ENCODE peak calls at places on chromosomes 12 and 14, in ten cellular contexts. One of them, this sample, is unnamed.

GRCh38 chr14:35140718-35141581 is 18.6 kb downstream of the PRORP start:
- DNase-seq in NCI-H774: peak
- DNase-seq in glutamatergic neuron: no peak
- DNase-seq in non-pigmented ciliary epithelial cell: no peak
- DNase-seq in A549: no peak
- DNase-seq in NCI-H460: peak
- DNase-seq in NCI-H1105: no peak
- DNase-seq in NCI-H187 treated with DMSO at 0.1 percent for 48 hours: no peak
- DNase-seq in cardiac fibroblast: peak
- DNase-seq in stimulated activated CD4-positive, alpha-beta T cell treated with anti-CD3 and anti-CD28 coated beads, Interleukin-4, amount 100 ng/mL, for 4 hours: no peak
- DNase-seq in this sample: no peak

GRCh38 chr12:131362290-131363211 is 348.3 kb upstream of the SFSWAP start:
- DNase-seq in NCI-H774: no peak
- DNase-seq in glutamatergic neuron: no peak
- DNase-seq in non-pigmented ciliary epithelial cell: no peak
- DNase-seq in A549: no peak
- DNase-seq in NCI-H460: no peak
- DNase-seq in NCI-H1105: no peak
- DNase-seq in NCI-H187 treated with DMSO at 0.1 percent for 48 hours: no peak
- DNase-seq in cardiac fibroblast: no peak
- DNase-seq in stimulated activated CD4-positive, alpha-beta T cell treated with anti-CD3 and anti-CD28 coated beads, Interleukin-4, amount 100 ng/mL, for 4 hours: no peak
- DNase-seq in this sample: no peak

GRCh38 chr14:55731881-55732498 is 152.0 kb downstream of the KTN1 start:
- DNase-seq in NCI-H774: no peak
- DNase-seq in glutamatergic neuron: peak
- DNase-seq in non-pigmented ciliary epithelial cell: no peak
- DNase-seq in A549: no peak
- DNase-seq in NCI-H460: peak
- DNase-seq in NCI-H1105: no peak
- DNase-seq in NCI-H187 treated with DMSO at 0.1 percent for 48 hours: no peak
- DNase-seq in cardiac fibroblast: peak
- DNase-seq in stimulated activated CD4-positive, alpha-beta T cell treated with anti-CD3 and anti-CD28 coated beads, Interleukin-4, amount 100 ng/mL, for 4 hours: peak
- DNase-seq in this sample: peak

GRCh38 chr14:90979451-90979850 is 81.0 kb downstream of the RPS6KA5 start:
- DNase-seq in NCI-H774: no peak
- DNase-seq in glutamatergic neuron: no peak
- DNase-seq in non-pigmented ciliary epithelial cell: no peak
- DNase-seq in A549: no peak
- DNase-seq in NCI-H460: no peak
- DNase-seq in NCI-H1105: no peak
- DNase-seq in NCI-H187 treated with DMSO at 0.1 percent for 48 hours: no peak
- DNase-seq in cardiac fibroblast: no peak
- DNase-seq in stimulated activated CD4-positive, alpha-beta T cell treated with anti-CD3 and anti-CD28 coated beads, Interleukin-4, amount 100 ng/mL, for 4 hours: no peak
- DNase-seq in this sample: no peak

GRCh38 chr12:124420972-124421674 is 126.2 kb downstream of the RFLNA start:
- DNase-seq in NCI-H774: no peak
- DNase-seq in glutamatergic neuron: no peak
- DNase-seq in non-pigmented ciliary epithelial cell: no peak
- DNase-seq in A549: no peak
- DNase-seq in NCI-H460: no peak
- DNase-seq in NCI-H1105: no peak
- DNase-seq in NCI-H187 treated with DMSO at 0.1 percent for 48 hours: no peak
- DNase-seq in cardiac fibroblast: no peak
- DNase-seq in stimulated activated CD4-positive, alpha-beta T cell treated with anti-CD3 and anti-CD28 coated beads, Interleukin-4, amount 100 ng/mL, for 4 hours: no peak
- DNase-seq in this sample: no peak

GRCh38 chr12:16939871-16940306 is 333.9 kb upstream of the LMO3 start:
- DNase-seq in NCI-H774: no peak
- DNase-seq in glutamatergic neuron: peak
- DNase-seq in non-pigmented ciliary epithelial cell: peak
- DNase-seq in A549: peak
- DNase-seq in NCI-H460: peak
- DNase-seq in NCI-H1105: peak
- DNase-seq in NCI-H187 treated with DMSO at 0.1 percent for 48 hours: no peak
- DNase-seq in cardiac fibroblast: peak
- DNase-seq in stimulated activated CD4-positive, alpha-beta T cell treated with anti-CD3 and anti-CD28 coated beads, Interleukin-4, amount 100 ng/mL, for 4 hours: no peak
- DNase-seq in this sample: peak

GRCh38 chr14:103207404-103208072 is 84.3 kb downstream of the TNFAIP2 start:
- DNase-seq in NCI-H774: no peak
- DNase-seq in glutamatergic neuron: no peak
- DNase-seq in non-pigmented ciliary epithelial cell: no peak
- DNase-seq in A549: no peak
- DNase-seq in NCI-H460: no peak
- DNase-seq in NCI-H1105: no peak
- DNase-seq in NCI-H187 treated with DMSO at 0.1 percent for 48 hours: no peak
- DNase-seq in cardiac fibroblast: no peak
- DNase-seq in stimulated activated CD4-positive, alpha-beta T cell treated with anti-CD3 and anti-CD28 coated beads, Interleukin-4, amount 100 ng/mL, for 4 hours: no peak
- DNase-seq in this sample: no peak

GRCh38 chr12:26878661-26879119 is 45.7 kb upstream of the ITPR2 start:
- DNase-seq in NCI-H774: peak
- DNase-seq in glutamatergic neuron: peak
- DNase-seq in non-pigmented ciliary epithelial cell: no peak
- DNase-seq in A549: no peak
- DNase-seq in NCI-H460: no peak
- DNase-seq in NCI-H1105: peak
- DNase-seq in NCI-H187 treated with DMSO at 0.1 percent for 48 hours: peak
- DNase-seq in cardiac fibroblast: peak
- DNase-seq in stimulated activated CD4-positive, alpha-beta T cell treated with anti-CD3 and anti-CD28 coated beads, Interleukin-4, amount 100 ng/mL, for 4 hours: no peak
- DNase-seq in this sample: peak

GRCh38 chr12:49225551-49226166 is 36.8 kb upstream of the TUBA1A start:
- DNase-seq in NCI-H774: no peak
- DNase-seq in glutamatergic neuron: no peak
- DNase-seq in non-pigmented ciliary epithelial cell: no peak
- DNase-seq in A549: no peak
- DNase-seq in NCI-H460: no peak
- DNase-seq in NCI-H1105: no peak
- DNase-seq in NCI-H187 treated with DMSO at 0.1 percent for 48 hours: no peak
- DNase-seq in cardiac fibroblast: peak
- DNase-seq in stimulated activated CD4-positive, alpha-beta T cell treated with anti-CD3 and anti-CD28 coated beads, Interleukin-4, amount 100 ng/mL, for 4 hours: no peak
- DNase-seq in this sample: no peak

GRCh38 chr12:53938276-53939140 is at the start of gene HOXC13:
- DNase-seq in NCI-H774: peak
- DNase-seq in glutamatergic neuron: peak
- DNase-seq in non-pigmented ciliary epithelial cell: no peak
- DNase-seq in A549: peak
- DNase-seq in NCI-H460: peak
- DNase-seq in NCI-H1105: peak
- DNase-seq in NCI-H187 treated with DMSO at 0.1 percent for 48 hours: peak
- DNase-seq in cardiac fibroblast: peak
- DNase-seq in stimulated activated CD4-positive, alpha-beta T cell treated with anti-CD3 and anti-CD28 coated beads, Interleukin-4, amount 100 ng/mL, for 4 hours: peak
- DNase-seq in this sample: no peak

GRCh38 chr12:53968214-53969127 is 4.5 kb upstream of the HOXC11 start:
- DNase-seq in NCI-H774: no peak
- DNase-seq in glutamatergic neuron: no peak
- DNase-seq in non-pigmented ciliary epithelial cell: no peak
- DNase-seq in A549: no peak
- DNase-seq in NCI-H460: no peak
- DNase-seq in NCI-H1105: no peak
- DNase-seq in NCI-H187 treated with DMSO at 0.1 percent for 48 hours: no peak
- DNase-seq in cardiac fibroblast: no peak
- DNase-seq in stimulated activated CD4-positive, alpha-beta T cell treated with anti-CD3 and anti-CD28 coated beads, Interleukin-4, amount 100 ng/mL, for 4 hours: no peak
- DNase-seq in this sample: no peak

GRCh38 chr12:88958961-88959360 is 378.7 kb upstream of the KITLG start:
- DNase-seq in NCI-H774: peak
- DNase-seq in glutamatergic neuron: no peak
- DNase-seq in non-pigmented ciliary epithelial cell: no peak
- DNase-seq in A549: no peak
- DNase-seq in NCI-H460: no peak
- DNase-seq in NCI-H1105: peak
- DNase-seq in NCI-H187 treated with DMSO at 0.1 percent for 48 hours: peak
- DNase-seq in cardiac fibroblast: no peak
- DNase-seq in stimulated activated CD4-positive, alpha-beta T cell treated with anti-CD3 and anti-CD28 coated beads, Interleukin-4, amount 100 ng/mL, for 4 hours: no peak
- DNase-seq in this sample: no peak

GRCh38 chr14:90409209-90409730 is 12.4 kb downstream of the CALM1 start:
- DNase-seq in NCI-H774: no peak
- DNase-seq in glutamatergic neuron: no peak
- DNase-seq in non-pigmented ciliary epithelial cell: peak
- DNase-seq in A549: peak
- DNase-seq in NCI-H460: peak
- DNase-seq in NCI-H1105: no peak
- DNase-seq in NCI-H187 treated with DMSO at 0.1 percent for 48 hours: no peak
- DNase-seq in cardiac fibroblast: peak
- DNase-seq in stimulated activated CD4-positive, alpha-beta T cell treated with anti-CD3 and anti-CD28 coated beads, Interleukin-4, amount 100 ng/mL, for 4 hours: no peak
- DNase-seq in this sample: peak

GRCh38 chr14:59175404-59175803 is 13.1 kb upstream of the DAAM1 start:
- DNase-seq in NCI-H774: no peak
- DNase-seq in glutamatergic neuron: no peak
- DNase-seq in non-pigmented ciliary epithelial cell: no peak
- DNase-seq in A549: no peak
- DNase-seq in NCI-H460: no peak
- DNase-seq in NCI-H1105: no peak
- DNase-seq in NCI-H187 treated with DMSO at 0.1 percent for 48 hours: no peak
- DNase-seq in cardiac fibroblast: no peak
- DNase-seq in stimulated activated CD4-positive, alpha-beta T cell treated with anti-CD3 and anti-CD28 coated beads, Interleukin-4, amount 100 ng/mL, for 4 hours: no peak
- DNase-seq in this sample: no peak

GRCh38 chr12:49867580-49868341 is 24.9 kb upstream of the BCDIN3D start:
- DNase-seq in NCI-H774: no peak
- DNase-seq in glutamatergic neuron: no peak
- DNase-seq in non-pigmented ciliary epithelial cell: no peak
- DNase-seq in A549: no peak
- DNase-seq in NCI-H460: no peak
- DNase-seq in NCI-H1105: no peak
- DNase-seq in NCI-H187 treated with DMSO at 0.1 percent for 48 hours: no peak
- DNase-seq in cardiac fibroblast: peak
- DNase-seq in stimulated activated CD4-positive, alpha-beta T cell treated with anti-CD3 and anti-CD28 coated beads, Interleukin-4, amount 100 ng/mL, for 4 hours: no peak
- DNase-seq in this sample: no peak

GRCh38 chr12:9626291-9626690 is 18.6 kb upstream of the KLRB1 start:
- DNase-seq in NCI-H774: no peak
- DNase-seq in glutamatergic neuron: no peak
- DNase-seq in non-pigmented ciliary epithelial cell: no peak
- DNase-seq in A549: no peak
- DNase-seq in NCI-H460: no peak
- DNase-seq in NCI-H1105: no peak
- DNase-seq in NCI-H187 treated with DMSO at 0.1 percent for 48 hours: no peak
- DNase-seq in cardiac fibroblast: no peak
- DNase-seq in stimulated activated CD4-positive, alpha-beta T cell treated with anti-CD3 and anti-CD28 coated beads, Interleukin-4, amount 100 ng/mL, for 4 hours: no peak
- DNase-seq in this sample: no peak

GRCh38 chr14:61678966-61679365 is 16.3 kb upstream of the HIF1A start:
- DNase-seq in NCI-H774: no peak
- DNase-seq in glutamatergic neuron: peak
- DNase-seq in non-pigmented ciliary epithelial cell: no peak
- DNase-seq in A549: no peak
- DNase-seq in NCI-H460: no peak
- DNase-seq in NCI-H1105: no peak
- DNase-seq in NCI-H187 treated with DMSO at 0.1 percent for 48 hours: no peak
- DNase-seq in cardiac fibroblast: no peak
- DNase-seq in stimulated activated CD4-positive, alpha-beta T cell treated with anti-CD3 and anti-CD28 coated beads, Interleukin-4, amount 100 ng/mL, for 4 hours: no peak
- DNase-seq in this sample: no peak

GRCh38 chr12:124543591-124544310 is 23.7 kb downstream of the NCOR2 start:
- DNase-seq in NCI-H774: no peak
- DNase-seq in glutamatergic neuron: peak
- DNase-seq in non-pigmented ciliary epithelial cell: no peak
- DNase-seq in A549: no peak
- DNase-seq in NCI-H460: no peak
- DNase-seq in NCI-H1105: peak
- DNase-seq in NCI-H187 treated with DMSO at 0.1 percent for 48 hours: no peak
- DNase-seq in cardiac fibroblast: no peak
- DNase-seq in stimulated activated CD4-positive, alpha-beta T cell treated with anti-CD3 and anti-CD28 coated beads, Interleukin-4, amount 100 ng/mL, for 4 hours: no peak
- DNase-seq in this sample: no peak

GRCh38 chr14:104856157-104856868 is 8.8 kb upstream of the CEP170B start:
- DNase-seq in NCI-H774: no peak
- DNase-seq in glutamatergic neuron: no peak
- DNase-seq in non-pigmented ciliary epithelial cell: no peak
- DNase-seq in A549: no peak
- DNase-seq in NCI-H460: no peak
- DNase-seq in NCI-H1105: no peak
- DNase-seq in NCI-H187 treated with DMSO at 0.1 percent for 48 hours: no peak
- DNase-seq in cardiac fibroblast: no peak
- DNase-seq in stimulated activated CD4-positive, alpha-beta T cell treated with anti-CD3 and anti-CD28 coated beads, Interleukin-4, amount 100 ng/mL, for 4 hours: no peak
- DNase-seq in this sample: no peak

GRCh38 chr12:122813310-122813713 is 21.9 kb upstream of the HIP1R start:
- DNase-seq in NCI-H774: no peak
- DNase-seq in glutamatergic neuron: no peak
- DNase-seq in non-pigmented ciliary epithelial cell: no peak
- DNase-seq in A549: no peak
- DNase-seq in NCI-H460: no peak
- DNase-seq in NCI-H1105: no peak
- DNase-seq in NCI-H187 treated with DMSO at 0.1 percent for 48 hours: no peak
- DNase-seq in cardiac fibroblast: no peak
- DNase-seq in stimulated activated CD4-positive, alpha-beta T cell treated with anti-CD3 and anti-CD28 coated beads, Interleukin-4, amount 100 ng/mL, for 4 hours: no peak
- DNase-seq in this sample: no peak

GRCh38 chr12:66237505-66238175 is 48.6 kb downstream of the IRAK3 start:
- DNase-seq in NCI-H774: no peak
- DNase-seq in glutamatergic neuron: no peak
- DNase-seq in non-pigmented ciliary epithelial cell: no peak
- DNase-seq in A549: no peak
- DNase-seq in NCI-H460: no peak
- DNase-seq in NCI-H1105: no peak
- DNase-seq in NCI-H187 treated with DMSO at 0.1 percent for 48 hours: no peak
- DNase-seq in cardiac fibroblast: no peak
- DNase-seq in stimulated activated CD4-positive, alpha-beta T cell treated with anti-CD3 and anti-CD28 coated beads, Interleukin-4, amount 100 ng/mL, for 4 hours: no peak
- DNase-seq in this sample: no peak

GRCh38 chr12:132357623-132358186 is 28.3 kb upstream of the GALNT9 start:
- DNase-seq in NCI-H774: no peak
- DNase-seq in glutamatergic neuron: peak
- DNase-seq in non-pigmented ciliary epithelial cell: no peak
- DNase-seq in A549: no peak
- DNase-seq in NCI-H460: no peak
- DNase-seq in NCI-H1105: no peak
- DNase-seq in NCI-H187 treated with DMSO at 0.1 percent for 48 hours: no peak
- DNase-seq in cardiac fibroblast: no peak
- DNase-seq in stimulated activated CD4-positive, alpha-beta T cell treated with anti-CD3 and anti-CD28 coated beads, Interleukin-4, amount 100 ng/mL, for 4 hours: no peak
- DNase-seq in this sample: no peak

GRCh38 chr12:3597526-3598210 is 106.7 kb downstream of the PRMT8 start:
- DNase-seq in NCI-H774: no peak
- DNase-seq in glutamatergic neuron: no peak
- DNase-seq in non-pigmented ciliary epithelial cell: no peak
- DNase-seq in A549: no peak
- DNase-seq in NCI-H460: no peak
- DNase-seq in NCI-H1105: no peak
- DNase-seq in NCI-H187 treated with DMSO at 0.1 percent for 48 hours: no peak
- DNase-seq in cardiac fibroblast: no peak
- DNase-seq in stimulated activated CD4-positive, alpha-beta T cell treated with anti-CD3 and anti-CD28 coated beads, Interleukin-4, amount 100 ng/mL, for 4 hours: no peak
- DNase-seq in this sample: no peak

GRCh38 chr12:53122961-53123468 is 19.7 kb downstream of the SOAT2 start:
- DNase-seq in NCI-H774: no peak
- DNase-seq in glutamatergic neuron: no peak
- DNase-seq in non-pigmented ciliary epithelial cell: no peak
- DNase-seq in A549: no peak
- DNase-seq in NCI-H460: no peak
- DNase-seq in NCI-H1105: no peak
- DNase-seq in NCI-H187 treated with DMSO at 0.1 percent for 48 hours: no peak
- DNase-seq in cardiac fibroblast: peak
- DNase-seq in stimulated activated CD4-positive, alpha-beta T cell treated with anti-CD3 and anti-CD28 coated beads, Interleukin-4, amount 100 ng/mL, for 4 hours: no peak
- DNase-seq in this sample: no peak

GRCh38 chr12:70091021-70091521 is 152.2 kb upstream of the CNOT2 start:
- DNase-seq in NCI-H774: no peak
- DNase-seq in glutamatergic neuron: no peak
- DNase-seq in non-pigmented ciliary epithelial cell: no peak
- DNase-seq in A549: no peak
- DNase-seq in NCI-H460: no peak
- DNase-seq in NCI-H1105: no peak
- DNase-seq in NCI-H187 treated with DMSO at 0.1 percent for 48 hours: no peak
- DNase-seq in cardiac fibroblast: no peak
- DNase-seq in stimulated activated CD4-positive, alpha-beta T cell treated with anti-CD3 and anti-CD28 coated beads, Interleukin-4, amount 100 ng/mL, for 4 hours: no peak
- DNase-seq in this sample: no peak

GRCh38 chr12:16636435-16637055 is 30.6 kb upstream of the LMO3 start:
- DNase-seq in NCI-H774: no peak
- DNase-seq in glutamatergic neuron: no peak
- DNase-seq in non-pigmented ciliary epithelial cell: no peak
- DNase-seq in A549: no peak
- DNase-seq in NCI-H460: no peak
- DNase-seq in NCI-H1105: no peak
- DNase-seq in NCI-H187 treated with DMSO at 0.1 percent for 48 hours: no peak
- DNase-seq in cardiac fibroblast: no peak
- DNase-seq in stimulated activated CD4-positive, alpha-beta T cell treated with anti-CD3 and anti-CD28 coated beads, Interleukin-4, amount 100 ng/mL, for 4 hours: no peak
- DNase-seq in this sample: no peak

GRCh38 chr12:57151741-57152407 is 4.5 kb upstream of the LRP1-AS start:
- DNase-seq in NCI-H774: no peak
- DNase-seq in glutamatergic neuron: no peak
- DNase-seq in non-pigmented ciliary epithelial cell: no peak
- DNase-seq in A549: no peak
- DNase-seq in NCI-H460: no peak
- DNase-seq in NCI-H1105: no peak
- DNase-seq in NCI-H187 treated with DMSO at 0.1 percent for 48 hours: no peak
- DNase-seq in cardiac fibroblast: peak
- DNase-seq in stimulated activated CD4-positive, alpha-beta T cell treated with anti-CD3 and anti-CD28 coated beads, Interleukin-4, amount 100 ng/mL, for 4 hours: no peak
- DNase-seq in this sample: no peak

GRCh38 chr14:38442208-38442607 is 186.3 kb upstream of the CLEC14A start:
- DNase-seq in NCI-H774: no peak
- DNase-seq in glutamatergic neuron: no peak
- DNase-seq in non-pigmented ciliary epithelial cell: no peak
- DNase-seq in A549: no peak
- DNase-seq in NCI-H460: no peak
- DNase-seq in NCI-H1105: no peak
- DNase-seq in NCI-H187 treated with DMSO at 0.1 percent for 48 hours: no peak
- DNase-seq in cardiac fibroblast: no peak
- DNase-seq in stimulated activated CD4-positive, alpha-beta T cell treated with anti-CD3 and anti-CD28 coated beads, Interleukin-4, amount 100 ng/mL, for 4 hours: no peak
- DNase-seq in this sample: peak